ENCODE peak calls at places on chromosomes 13 and 19, in five cellular contexts. E, S, Z, D and V are unnamed samples.

GRCh38 chr13:93462151-93462550 is 235.5 kb downstream of the GPC6 start:
- DNase-seq in Z (no peak), E (no peak), D (no peak), S (no peak), V (no peak)

GRCh38 chr13:35711909-35712308 is 235.4 kb upstream of the MAB21L1 start:
- DNase-seq in S (no peak), E (no peak), D (no peak), Z (no peak), V (no peak)

GRCh38 chr13:112392719-112393118 is 16.6 kb downstream of the SPACA7 start:
- DNase-seq in D (no peak), S (no peak), E (no peak), Z (no peak), V (no peak)

GRCh38 chr19:41707502-41707812 is 969 bp upstream of the CEACAM5 start:
- DNase-seq in E (no peak), D (no peak), Z (no peak), S (no peak), V (no peak)

GRCh38 chr19:42121666-42122069 is 10.6 kb downstream of the POU2F2 start:
- DNase-seq in E (peak; percentile 81), S (peak; percentile 82), D (peak; percentile 70), Z (no peak), V (peak; percentile 83)

GRCh38 chr13:111626371-111627305 is 306.2 kb downstream of the TEX29 start:
- DNase-seq in D (no peak), E (no peak), Z (no peak), S (no peak), V (no peak)

GRCh38 chr19:679418-680286 is 3.5 kb downstream of the FSTL3 start:
- DNase-seq in D (peak; percentile 68), S (peak; percentile 75), Z (peak; percentile 59), E (peak; percentile 92), V (peak; percentile 74)

GRCh38 chr13:35549481-35549880 is 73.0 kb upstream of the MAB21L1 start:
- DNase-seq in D (no peak), S (no peak), E (no peak), Z (no peak), V (peak; percentile 7)

GRCh38 chr19:31096047-31096446 is 253.2 kb downstream of the TSHZ3 start:
- DNase-seq in D (no peak), S (no peak), Z (no peak), E (no peak), V (no peak)

GRCh38 chr13:98083507-98083906 is 59.4 kb upstream of the FARP1 start:
- DNase-seq in E (no peak), S (no peak), Z (no peak), D (no peak), V (no peak)

GRCh38 chr19:492091-492531 is 4.2 kb upstream of the MADCAM1 start:
- DNase-seq in S (no peak), E (no peak), Z (no peak), D (no peak), V (no peak)

GRCh38 chr19:52710538-52710937 is 24.3 kb downstream of the ZNF611 start:
- DNase-seq in S (no peak), D (no peak), Z (no peak), E (no peak), V (no peak)

GRCh38 chr19:2616741-2617392 is 85.6 kb downstream of the GNG7 start:
- DNase-seq in Z (no peak), D (peak; percentile 67), S (no peak), E (peak; percentile 80), V (no peak)

GRCh38 chr13:48833412-48833811 is 142.3 kb upstream of the FNDC3A start:
- DNase-seq in E (no peak), S (no peak), D (no peak), Z (no peak), V (no peak)

GRCh38 chr19:11460207-11460606 is 20.6 kb downstream of the ELAVL3 start:
- DNase-seq in D (no peak), Z (no peak), S (peak; percentile 42), E (no peak), V (no peak)

GRCh38 chr19:35641515-35642151 is at the start of gene ETV2:
- DNase-seq in Z (no peak), E (no peak), S (peak; percentile 72), D (no peak), V (peak; percentile 72)

GRCh38 chr13:99986751-99987150 is 5.2 kb downstream of the ZIC2 start:
- DNase-seq in Z (no peak), E (no peak), D (no peak), S (no peak), V (no peak)

GRCh38 chr13:111095031-111095840 is 19.9 kb upstream of the ARHGEF7 start:
- DNase-seq in Z (no peak), E (no peak), D (no peak), S (no peak), V (no peak)

GRCh38 chr13:84662503-84662902 is 780.2 kb upstream of the SLITRK1 start:
- DNase-seq in S (no peak), E (no peak), Z (no peak), D (no peak), V (no peak)

GRCh38 chr19:3338541-3339181 is 27.7 kb upstream of the NFIC start:
- DNase-seq in E (peak; percentile 93), Z (no peak), S (no peak), D (peak; percentile 90), V (no peak)

GRCh38 chr13:110677731-110678545 is 28.0 kb downstream of the CARS2 start:
- DNase-seq in S (no peak), D (no peak), Z (no peak), E (no peak), V (no peak)

GRCh38 chr13:80141114-80141849 is 199.6 kb downstream of the SPRY2 start:
- DNase-seq in S (no peak), Z (no peak), E (peak; percentile 73), D (peak; percentile 51), V (no peak)

GRCh38 chr13:112733112-112733511 is 43.3 kb downstream of the ATP11A start:
- DNase-seq in E (no peak), S (no peak), D (no peak), Z (no peak), V (no peak)

GRCh38 chr13:49265822-49266221 is 18.1 kb downstream of the CDADC1 start:
- DNase-seq in D (no peak), S (no peak), E (no peak), Z (no peak), V (no peak)

GRCh38 chr19:30029721-30030510 is 87.9 kb downstream of the URI1 start:
- DNase-seq in E (no peak), S (peak; percentile 51), Z (no peak), D (no peak), V (peak; percentile 47)

GRCh38 chr13:42478531-42479156 is 95.3 kb upstream of the TNFSF11 start:
- DNase-seq in E (no peak), D (no peak), S (peak; percentile 50), Z (no peak), V (peak; percentile 38)

DNA sequence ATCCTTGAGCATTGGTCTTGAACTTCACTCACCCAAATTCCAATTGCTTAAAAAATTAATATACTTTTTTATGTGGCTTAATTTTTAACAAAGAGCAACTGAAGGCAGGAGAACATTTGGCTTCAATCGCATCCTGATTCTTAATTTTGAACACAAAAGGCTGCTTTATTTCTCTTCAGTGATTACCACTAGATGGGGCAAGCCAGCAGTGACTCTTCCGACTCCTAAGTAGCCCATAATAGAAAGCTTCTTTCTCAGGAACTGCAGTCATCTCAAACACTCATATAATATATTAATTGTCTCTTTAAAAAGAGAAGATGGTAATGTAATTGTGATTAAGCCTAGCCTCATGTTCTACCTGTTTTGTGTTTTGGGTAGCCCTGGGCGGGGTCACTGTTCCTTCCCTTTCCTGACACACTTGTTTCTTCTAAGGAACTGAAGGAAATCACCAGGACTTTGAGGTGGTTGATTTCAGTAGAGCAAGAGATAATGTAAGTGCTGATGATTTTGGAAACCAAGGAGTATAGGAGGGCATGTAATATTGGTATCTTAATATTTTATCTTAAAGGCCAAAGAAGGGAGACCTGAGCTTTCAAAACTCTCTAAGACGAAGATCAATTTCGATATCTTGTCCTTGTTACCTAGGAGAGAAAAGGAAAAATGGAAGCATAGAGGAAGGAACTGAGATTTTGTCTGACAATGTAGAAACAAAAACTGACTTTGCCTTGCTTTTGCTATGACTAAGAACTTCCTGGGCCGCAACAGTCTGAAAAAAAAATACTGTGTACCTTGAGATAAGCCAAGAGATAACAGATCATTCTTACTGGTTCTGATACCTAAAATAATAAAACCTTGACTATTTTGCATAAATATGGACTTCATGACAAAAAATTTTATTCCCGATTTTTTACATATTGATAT is 73.1 kb downstream of the TNFSF13B start:
- DNase-seq in D (no peak), S (peak; percentile 16), Z (no peak), E (no peak), V (peak; percentile 9)
- TF ChIP-seq CTCF in D (no peak), S (no peak), Z (peak; percentile 40), E (peak; percentile 26), V (peak; percentile 50)

GRCh38 chr13:32538621-32539246 is at the start of gene N4BP2L2:
- DNase-seq in D (peak; percentile 97), S (peak; percentile 83), Z (peak; percentile 88), E (peak; percentile 97), V (peak; percentile 85)
- TF ChIP-seq CTCF in D (no peak), S (no peak), Z (no peak), E (peak; percentile 36), V (peak; percentile 34)

GRCh38 chr19:51439021-51439465 is 19.2 kb downstream of the SIGLEC8 start:
- DNase-seq in E (no peak), D (peak; percentile 36), S (peak; percentile 59), Z (no peak), V (peak; percentile 51)
- TF ChIP-seq CTCF in E (peak; percentile 8), D (no peak), S (peak; percentile 47), Z (no peak), V (peak; percentile 75)

GRCh38 chr19:13068064-13068807 is 34.4 kb downstream of the LYL1 start:
- DNase-seq in E (no peak), S (no peak), Z (no peak), D (no peak), V (no peak)

GRCh38 chr19:13066933-13067831 is 35.5 kb downstream of the LYL1 start:
- DNase-seq in E (no peak), S (no peak), D (no peak), Z (no peak), V (no peak)

GRCh38 chr19:13070425-13071140 is 32.1 kb downstream of the LYL1 start:
- DNase-seq in Z (no peak), E (no peak), D (no peak), S (no peak), V (no peak)

GRCh38 chr19:13071444-13072205 is 31.0 kb downstream of the LYL1 start:
- DNase-seq in D (no peak), S (no peak), Z (no peak), E (no peak), V (no peak)

DNA sequence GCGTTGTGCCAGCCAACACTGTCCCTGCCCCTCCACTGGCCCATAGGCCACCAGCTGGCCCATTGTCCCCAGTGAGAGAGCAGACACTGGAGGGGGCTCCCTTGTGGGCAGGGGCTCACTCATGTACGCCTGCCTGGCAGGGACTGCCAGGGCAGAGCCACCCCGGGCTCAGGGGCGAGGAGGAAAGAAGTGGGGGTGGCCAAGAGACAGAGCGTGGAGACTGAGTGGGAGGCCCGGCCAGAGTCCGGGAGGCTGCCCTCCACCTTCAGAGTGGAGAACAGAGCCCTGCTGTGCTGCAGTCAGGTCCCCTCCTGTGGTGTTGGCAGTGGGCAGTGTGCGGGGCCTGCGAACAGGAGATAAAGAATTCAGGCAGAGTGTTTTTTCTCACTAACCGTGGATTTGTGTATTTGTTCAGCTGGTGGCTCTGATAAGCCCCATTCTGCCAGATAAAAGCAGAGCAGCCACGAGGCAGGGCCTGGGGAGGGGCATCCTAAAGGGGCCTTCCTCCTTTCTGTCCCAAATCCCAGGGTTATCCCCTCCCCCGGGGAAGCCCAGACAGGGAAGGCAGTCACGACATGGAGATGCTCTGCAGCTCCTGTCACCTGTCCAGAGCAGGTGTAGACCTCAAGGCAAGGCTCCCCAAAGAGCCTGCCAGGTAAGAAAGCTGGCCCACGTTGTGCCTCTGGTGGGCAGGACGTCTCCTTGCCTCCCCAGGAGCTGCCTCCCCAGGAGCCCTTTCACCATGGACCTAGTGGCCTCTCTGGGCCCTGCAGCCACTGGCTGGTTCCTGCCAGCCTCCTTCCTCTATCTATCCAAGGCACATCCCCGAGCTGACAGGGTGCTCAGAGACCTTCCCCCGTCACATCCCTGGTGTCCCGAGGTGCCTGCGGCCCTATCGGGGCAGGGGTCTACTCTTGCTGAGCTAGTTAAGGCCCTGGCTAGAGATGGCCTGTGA is 33.0 kb downstream of the LYL1 start:
- DNase-seq in Z (no peak), D (no peak), S (no peak), E (no peak), V (no peak)
- TF ChIP-seq CTCF in Z (no peak), D (no peak), S (no peak), E (no peak), V (no peak)